ENCODE peak calls at places on chromosome 6, in five cellular contexts. V, K, H, Z and L are unnamed samples.
A peak's percentile ranks its signal among the peaks of the same experiment; 100 is the strongest.

GRCh38 chr6:166515072-166515810 is 71.2 kb downstream of the RAMACL start:
- DNase-seq in K (no peak), Z (peak; percentile 22), H (no peak), V (peak; percentile 14), L (no peak)

GRCh38 chr6:33080127-33081089 is 4.6 kb downstream of the HLA-DPB1 start:
- DNase-seq in H (peak; percentile 64), Z (peak; percentile 37), V (no peak), K (no peak), L (peak; percentile 52)

GRCh38 chr6:136738178-136739057 is 53.9 kb downstream of the MAP3K5 start:
- DNase-seq in Z (peak; percentile 49), H (no peak), V (no peak), K (no peak), L (no peak)

GRCh38 chr6:108961985-108962384 is 113.8 kb downstream of the ARMC2 start:
- DNase-seq in V (no peak), K (no peak), Z (no peak), H (no peak), L (no peak)

GRCh38 chr6:5580736-5581568 is 319.6 kb downstream of the FARS2 start:
- DNase-seq in H (no peak), K (no peak), Z (no peak), V (no peak), L (no peak)

GRCh38 chr6:27503436-27504030 is 30.6 kb upstream of the ZNF184 start:
- DNase-seq in H (no peak), K (peak; percentile 73), V (peak; percentile 82), Z (peak; percentile 58), L (peak; percentile 47)

GRCh38 chr6:3356056-3356823 is 97.5 kb downstream of the PSMG4 start:
- DNase-seq in K (peak; percentile 77), Z (peak; percentile 94), H (peak; percentile 43), V (peak; percentile 65), L (peak; percentile 81)

GRCh38 chr6:131288214-131288613 is 152.9 kb downstream of the AKAP7 start:
- DNase-seq in V (no peak), H (no peak), Z (no peak), K (no peak), L (no peak)

GRCh38 chr6:165943908-165944307 is 223.7 kb downstream of the TBXT start:
- DNase-seq in H (no peak), Z (no peak), K (no peak), V (no peak), L (no peak)

GRCh38 chr6:17427617-17428016 is 34.2 kb downstream of the CAP2 start:
- DNase-seq in V (no peak), K (no peak), Z (no peak), H (no peak), L (no peak)

DNA sequence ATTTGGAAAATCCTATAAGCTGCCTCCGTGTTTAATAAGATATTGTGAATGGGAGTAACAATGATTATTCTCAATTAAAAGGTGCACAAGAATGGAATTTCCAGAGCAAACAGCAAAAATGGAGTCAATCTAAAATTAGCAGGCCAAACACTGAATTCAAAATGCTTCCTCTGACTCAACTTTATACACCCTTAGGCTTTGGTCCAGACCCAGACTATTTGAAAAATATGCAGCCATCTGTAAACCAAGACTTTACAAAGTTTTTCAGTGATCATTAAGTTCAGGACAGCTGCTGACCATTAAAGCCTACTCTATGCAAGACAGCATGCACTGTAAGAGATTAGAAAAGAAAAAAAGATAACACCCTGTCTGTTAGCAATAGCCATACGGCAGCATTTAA is 39.4 kb upstream of the CCN6 start:
- DNase-seq in K (no peak), H (no peak), Z (no peak), V (no peak), L (no peak)
- TF ChIP-seq YY1 in K (no peak), H (no peak), Z (no peak), V (no peak), L (no peak)

GRCh38 chr6:161369339-161369738 is 95.5 kb upstream of the AGPAT4 start:
- DNase-seq in Z (no peak), K (no peak), V (no peak), H (no peak), L (no peak)
- TF ChIP-seq MAX in Z (no peak), K (no peak), V (no peak), H (no peak), L (no peak)

DNA sequence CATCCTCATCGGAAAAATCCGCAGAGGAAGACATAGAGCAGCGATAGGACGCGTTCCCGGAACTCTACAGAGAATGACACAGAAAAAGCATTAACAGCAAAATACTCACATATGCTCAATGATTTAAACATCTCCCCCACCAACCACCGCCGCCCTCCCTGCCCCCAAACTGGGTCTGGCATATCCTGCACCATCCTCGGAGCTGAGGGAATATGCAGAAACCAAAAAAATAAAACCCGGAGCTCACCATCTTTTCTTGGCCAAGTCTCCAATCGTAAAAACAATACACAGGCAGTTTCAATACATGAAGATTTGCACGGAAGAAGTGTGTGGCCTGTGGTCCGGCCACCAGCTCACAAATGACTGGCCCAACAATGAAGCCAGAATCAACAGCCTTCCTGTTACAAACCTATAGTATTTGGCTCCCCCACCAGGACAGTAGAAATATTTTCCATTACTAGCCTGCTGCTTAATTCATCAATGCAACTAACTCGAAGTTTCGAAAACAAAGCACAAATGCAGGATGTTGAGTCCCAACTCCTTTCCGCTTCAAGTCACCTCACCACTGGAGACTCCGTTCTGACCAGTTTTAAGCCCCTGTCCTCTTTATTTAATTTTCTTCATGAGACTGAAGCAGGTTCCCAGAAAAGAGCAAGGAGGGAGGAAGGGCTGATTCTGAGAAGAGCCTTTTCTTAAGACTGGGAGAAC is 103.2 kb upstream of the BEND6 start:
- DNase-seq in Z (peak; percentile 40), V (peak; percentile 72), H (no peak), K (peak; percentile 89), L (peak; percentile 66)
- TF ChIP-seq EP300 in Z (no peak), V (no peak), H (no peak), K (no peak), L (no peak)

GRCh38 chr6:89985744-89986493 is 91.7 kb downstream of the GJA10 start:
- DNase-seq in K (no peak), H (no peak), V (no peak), Z (peak; percentile 17), L (peak; percentile 45)
- TF ChIP-seq YY1 in K (no peak), H (no peak), V (no peak), Z (no peak), L (no peak)

GRCh38 chr6:160973311-160973710 is 18.3 kb upstream of the MAP3K4 start:
- DNase-seq in H (no peak), Z (peak; percentile 67), K (no peak), V (no peak), L (peak; percentile 51)

GRCh38 chr6:160973856-160974255 is 17.7 kb upstream of the MAP3K4 start:
- DNase-seq in V (no peak), Z (no peak), K (no peak), H (no peak), L (peak; percentile 46)

GRCh38 chr6:160975111-160975510 is 16.5 kb upstream of the MAP3K4 start:
- DNase-seq in V (no peak), H (no peak), Z (no peak), K (no peak), L (no peak)

GRCh38 chr6:160972111-160972510 is 19.5 kb upstream of the MAP3K4 start:
- DNase-seq in V (no peak), Z (no peak), K (no peak), H (no peak), L (no peak)

GRCh38 chr6:160974304-160974771 is 17.2 kb upstream of the MAP3K4 start:
- DNase-seq in K (no peak), V (no peak), H (no peak), Z (peak; percentile 49), L (no peak)
- TF ChIP-seq MAX in K (no peak), V (no peak), H (no peak), Z (no peak), L (peak; percentile 39)